ENCODE peak calls at places on chromosome 5, in ten cellular contexts. Z is stimulated activated CD8-positive, alpha-beta memory T cell treated with anti-CD3 and anti-CD28 coated beads, Interleukin-4, amount 100 ng/mL, for 48 hours; I is neural crest cell; V is heart right ventricle; T is Calu3; A is fibroblast of mammary gland; S is HepG2; G is left colon; H is RWPE2; F is CD8-positive, alpha-beta memory T cell. L is an unnamed sample.

GRCh38 chr5:124871299-124871698 is 124.9 kb upstream of the ZNF608 start:
- DNase-seq in H (no peak), F (no peak), T (no peak), Z (no peak), S (no peak), I (no peak), A (peak; percentile 59), V (no peak), G (no peak), L (peak; percentile 52)

GRCh38 chr5:135999396-136000139 is 29.2 kb upstream of the TGFBI start:
- DNase-seq in F (no peak), H (no peak), T (peak; percentile 23), V (no peak), Z (no peak), S (no peak), A (peak; percentile 88), G (no peak), I (no peak), L (peak; percentile 84)

GRCh38 chr5:149959406-149960236 is 937 bp upstream of the SLC26A2 start:
- DNase-seq in A (peak; percentile 72), S (no peak), T (peak; percentile 52), G (no peak), H (no peak), I (no peak), Z (peak; percentile 59), F (peak; percentile 26), V (no peak), L (peak; percentile 78)

GRCh38 chr5:71533614-71534013 is 53.5 kb upstream of the MCCC2 start:
- DNase-seq in H (no peak), F (peak; percentile 34), S (no peak), I (no peak), V (no peak), A (peak; percentile 58), Z (no peak), T (no peak), G (no peak), L (peak; percentile 54)

GRCh38 chr5:168592014-168592368 is 12.8 kb upstream of the PANK3 start:
- DNase-seq in G (no peak), Z (no peak), A (peak; percentile 56), F (no peak), H (no peak), I (no peak), V (no peak), T (no peak), S (peak; percentile 98), L (no peak)

GRCh38 chr5:171450423-171451246 is 31.2 kb downstream of the FGF18 start:
- DNase-seq in G (peak; percentile 37), T (peak; percentile 69), V (peak; percentile 69), I (peak; percentile 30), F (no peak), A (peak; percentile 83), S (no peak), H (no peak), Z (peak; percentile 40), L (peak; percentile 46)

GRCh38 chr5:159552751-159553150 is 222.5 kb upstream of the IL12B start:
- DNase-seq in G (no peak), A (peak; percentile 67), T (no peak), I (no peak), H (no peak), Z (no peak), F (no peak), S (no peak), V (no peak), L (peak; percentile 85)

GRCh38 chr5:91183743-91184142 is 199.4 kb downstream of the ARRDC3 start:
- DNase-seq in V (no peak), A (no peak), I (no peak), G (peak; percentile 50), F (no peak), T (peak; percentile 23), Z (no peak), S (no peak), H (no peak), L (no peak)

GRCh38 chr5:83265318-83265717 is 188.0 kb downstream of the XRCC4 start:
- DNase-seq in G (no peak), S (peak; percentile 33), Z (no peak), V (no peak), A (no peak), H (peak; percentile 43), T (peak; percentile 72), F (no peak), I (no peak), L (peak; percentile 48)

GRCh38 chr5:92838253-92838652 is 742.8 kb downstream of the NR2F1-AS1 start:
- DNase-seq in G (no peak), Z (no peak), A (no peak), S (peak; percentile 37), I (no peak), H (no peak), T (peak; percentile 28), V (no peak), F (no peak), L (peak; percentile 24)

GRCh38 chr5:157481255-157481654 is 21.2 kb downstream of the NIPAL4 start:
- DNase-seq in H (no peak), V (no peak), A (no peak), F (no peak), T (no peak), S (no peak), G (no peak), I (no peak), Z (no peak), L (no peak)

GRCh38 chr5:74903165-74903787 is 37.1 kb upstream of the FAM169A start:
- DNase-seq in I (peak; percentile 3), G (peak; percentile 68), Z (peak; percentile 28), A (peak; percentile 2), S (peak; percentile 66), T (peak; percentile 87), F (no peak), H (peak; percentile 74), V (peak; percentile 13), L (no peak)

GRCh38 chr5:141496038-141496437 is 7.2 kb downstream of the PCDHGC5 start:
- DNase-seq in V (no peak), I (no peak), S (no peak), H (no peak), F (no peak), A (no peak), T (no peak), G (no peak), Z (no peak), L (peak; percentile 93)

GRCh38 chr5:6576861-6577501 is 55.9 kb downstream of the NSUN2 start:
- DNase-seq in V (no peak), Z (no peak), G (no peak), F (no peak), A (peak; percentile 66), I (peak; percentile 18), H (no peak), T (peak; percentile 52), S (peak; percentile 34), L (peak; percentile 44)

GRCh38 chr5:159156839-159157238 is 52.5 kb downstream of the RNF145 start:
- DNase-seq in A (peak; percentile 83), F (peak; percentile 60), S (peak; percentile 64), T (peak; percentile 58), G (no peak), I (peak; percentile 18), Z (no peak), H (no peak), V (no peak), L (peak; percentile 69)

GRCh38 chr5:147170603-147171002 is 64.2 kb upstream of the STK32A start:
- DNase-seq in F (peak; percentile 7), I (no peak), Z (no peak), T (peak; percentile 65), G (no peak), H (no peak), V (no peak), A (no peak), S (peak; percentile 98), L (peak; percentile 38)

GRCh38 chr5:159050408-159051091 is 49.2 kb downstream of the EBF1 start:
- DNase-seq in I (no peak), T (no peak), A (peak; percentile 92), S (no peak), Z (no peak), H (no peak), G (no peak), F (no peak), V (no peak), L (peak; percentile 78)

L was measured in LHCN-M2.